ENCODE peak calls at places on chromosome 19, in five cellular contexts. N is central memory CD4-positive, alpha-beta T cell; Q is progenitor cell of endocrine pancreas; G is H54; Y is uterus. W is an unnamed sample.

GRCh38 chr19:7513809-7514642 is 1.9 kb upstream of the ZNF358 start:
- DNase-seq in Y (no peak), G (no peak), Q (no peak), N (no peak), W (no peak)

GRCh38 chr19:10823690-10824089 is 12.3 kb downstream of the TMED1 start:
- DNase-seq in Q (no peak), Y (no peak), N (no peak), G (no peak), W (no peak)

GRCh38 chr19:2719910-2720776 is 1.0 kb downstream of the DIRAS1 start:
- DNase-seq in N (no peak), G (peak), Y (no peak), Q (no peak), W (no peak)

GRCh38 chr19:2822846-2823245 is 3.2 kb downstream of the ZNF554 start:
- DNase-seq in Y (no peak), N (no peak), G (no peak), Q (no peak), W (no peak)

GRCh38 chr19:17095141-17095919 is 19.8 kb downstream of the MYO9B start:
- DNase-seq in Y (peak), N (no peak), Q (no peak), G (no peak), W (no peak)

GRCh38 chr19:41746593-41747227 is 8.6 kb upstream of the CEACAM6 start:
- DNase-seq in G (peak), Y (no peak), N (peak), Q (no peak), W (peak)

GRCh38 chr19:28519950-28520861 is 692.7 kb downstream of the UQCRFS1 start:
- DNase-seq in N (no peak), Y (peak), G (peak), Q (no peak), W (no peak)

GRCh38 chr19:47476438-47476972 is 4.8 kb upstream of the SLC8A2 start:
- DNase-seq in Y (no peak), G (no peak), N (no peak), Q (no peak), W (no peak)

GRCh38 chr19:11382898-11383705 is 1.0 kb downstream of the EPOR start:
- DNase-seq in Y (no peak), N (no peak), Q (peak), G (no peak), W (peak)

GRCh38 chr19:797528-798414 is 519 bp downstream of the PTBP1 start:
- DNase-seq in Y (peak), Q (peak), N (peak), G (peak), W (peak)

W was measured in ACHN.